ENCODE peak calls at places on chromosomes 16 and 17, in five cellular contexts. X is Kasumi-1; A is stimulated activated CD4-positive, alpha-beta T cell treated with anti-CD3 and anti-CD28 coated beads, Interleukin-15, amount 100 ng/mL, for 24 hours; O is activated B cell treated with CpG ODN at 0.5 μM for 24 hours; Q is AML-193. V is an unnamed sample.

GRCh38 chr16:66049865-66050264 is 316.6 kb upstream of the CDH5 start:
- DNase-seq in A (no peak), X (no peak), Q (no peak), O (no peak), V (no peak)

GRCh38 chr17:81115749-81116464 is 49.4 kb upstream of the PVALEF start:
- DNase-seq in O (no peak), X (no peak), A (no peak), Q (no peak), V (peak; percentile 63)

GRCh38 chr17:7438050-7438614 is 1.2 kb upstream of the FGF11 start:
- DNase-seq in O (peak; percentile 64), X (peak; percentile 32), A (peak; percentile 83), Q (peak; percentile 20), V (peak; percentile 89)

GRCh38 chr16:73054732-73055481 is 7.0 kb upstream of the ZFHX3 start:
- DNase-seq in O (no peak), A (no peak), X (no peak), Q (no peak), V (no peak)

GRCh38 chr17:72707881-72708280 is 384.6 kb downstream of the SLC39A11 start:
- DNase-seq in A (no peak), O (no peak), Q (no peak), X (no peak), V (no peak)

GRCh38 chr17:37787055-37787720 is 42.3 kb upstream of the HNF1B start:
- DNase-seq in Q (no peak), O (no peak), A (no peak), X (no peak), V (no peak)

GRCh38 chr17:54992797-54993639 is 24.5 kb downstream of the STXBP4 start:
- DNase-seq in Q (peak; percentile 59), O (no peak), X (peak; percentile 76), A (no peak), V (no peak)

GRCh38 chr17:67689534-67690177 is 28.1 kb upstream of the NOL11 start:
- DNase-seq in A (peak; percentile 62), Q (peak; percentile 72), O (no peak), X (peak; percentile 77), V (no peak)

GRCh38 chr16:4273858-4274291 is 1.1 kb upstream of the TFAP4 start:
- DNase-seq in X (peak; percentile 37), O (peak; percentile 41), Q (peak; percentile 39), A (peak; percentile 73), V (peak; percentile 75)

V was measured in Right ventricle myocardium superior.